ENCODE peak calls at places on chromosomes 11 and 22, in nine cellular contexts. Z is K562; N is epithelial cell of esophagus; S is CD4-positive, alpha-beta T cell; K is psoas muscle; P is A549; B is Calu3; T is right atrium auricular region; Q is H9. H is an unnamed sample.

GRCh38 chr11:15837901-15838489 is 518.4 kb downstream of the SOX6 start:
- DNase-seq in T (no peak), B (no peak), P (peak), Q (no peak), K (no peak), Z (no peak), N (no peak), S (no peak), H (no peak)

GRCh38 chr11:44774736-44775135 is 48.0 kb downstream of the TSPAN18 start:
- DNase-seq in T (no peak), P (no peak), N (no peak), S (no peak), B (no peak), Q (no peak), K (no peak), Z (no peak), H (no peak)

GRCh38 chr22:29691636-29692326 is 28.0 kb upstream of the CABP7 start:
- DNase-seq in B (no peak), Z (no peak), P (no peak), T (no peak), S (no peak), Q (peak), K (no peak), N (no peak), H (no peak)

GRCh38 chr11:63530021-63530420 is 6.6 kb upstream of the PLAAT4 start:
- DNase-seq in T (no peak), Z (no peak), N (no peak), B (no peak), S (no peak), K (no peak), Q (peak), P (no peak), H (no peak)

GRCh38 chr11:117921456-117921855 is 7.7 kb downstream of the TMPRSS13 start:
- DNase-seq in B (no peak), P (no peak), K (no peak), Z (no peak), T (no peak), Q (no peak), N (no peak), S (no peak), H (no peak)

GRCh38 chr11:68010058-68011041 is at the start of gene ALDH3B1:
- DNase-seq in Q (peak), K (peak), P (peak), S (no peak), B (peak), N (peak), Z (peak), T (peak), H (peak)

GRCh38 chr22:49994361-49995058 is 18.1 kb downstream of the IL17REL start:
- DNase-seq in K (no peak), B (no peak), P (no peak), N (no peak), Z (no peak), Q (no peak), T (no peak), S (no peak), H (peak)

GRCh38 chr11:87043894-87044293 is 6.2 kb downstream of the TMEM135 start:
- DNase-seq in B (no peak), Z (no peak), S (no peak), T (no peak), N (no peak), K (no peak), Q (no peak), P (no peak), H (no peak)

GRCh38 chr22:43477151-43477725 is 65.4 kb downstream of the MPPED1 start:
- DNase-seq in P (no peak), B (no peak), T (no peak), S (no peak), Z (no peak), N (no peak), K (no peak), Q (no peak), H (no peak)

GRCh38 chr11:115670538-115671200 is 166.5 kb upstream of the CADM1 start:
- DNase-seq in S (no peak), Z (no peak), B (no peak), T (no peak), Q (no peak), P (no peak), N (no peak), K (no peak), H (no peak)

GRCh38 chr11:116895053-116895757 is 57.8 kb upstream of the APOA1 start:
- DNase-seq in T (no peak), Q (peak), B (no peak), S (no peak), K (no peak), N (peak), Z (peak), P (peak), H (no peak)

GRCh38 chr11:132099692-132100091 is 729.3 kb downstream of the NTM start:
- DNase-seq in Z (peak), S (no peak), K (no peak), N (peak), Q (peak), T (no peak), B (no peak), P (no peak), H (no peak)
- TF ChIP-seq CTCF in Z (no peak), S (no peak), K (no peak), N (peak), Q (peak), T (peak), B (no peak), P (no peak), H (peak)

DNA sequence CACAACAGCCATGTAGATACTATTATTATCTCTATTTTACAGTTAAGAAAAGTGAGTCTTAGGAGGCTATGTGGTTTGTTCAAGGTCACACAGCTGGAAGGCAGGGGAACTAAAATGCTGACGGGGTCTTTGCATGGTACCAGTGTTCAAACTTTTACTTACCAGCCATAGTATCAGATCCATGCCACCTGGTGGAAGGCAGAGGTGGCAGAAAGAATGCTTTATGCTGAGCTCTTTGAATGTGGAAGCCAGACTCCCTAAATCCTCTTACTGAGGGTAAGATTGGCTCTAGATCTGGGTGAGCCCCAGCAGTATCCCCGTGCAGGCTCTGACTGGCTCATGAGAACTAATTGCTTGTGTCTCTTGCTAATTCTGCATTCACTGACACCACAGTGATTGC is 54.3 kb upstream of the NAV2 start:
- DNase-seq in K (no peak), B (no peak), T (no peak), P (peak), Z (no peak), N (no peak), Q (no peak), S (no peak), H (no peak)
- TF ChIP-seq CTCF in K (no peak), B (no peak), T (no peak), P (no peak), Z (no peak), N (peak), Q (peak), S (no peak), H (peak)

GRCh38 chr11:70126494-70126893 is 48.4 kb downstream of the ANO1 start:
- DNase-seq in B (no peak), T (no peak), S (no peak), Z (no peak), N (peak), K (no peak), P (no peak), Q (no peak), H (no peak)

GRCh38 chr11:70130636-70131035 is 52.5 kb downstream of the ANO1 start:
- DNase-seq in S (no peak), B (no peak), T (no peak), Q (no peak), N (no peak), Z (no peak), P (no peak), K (no peak), H (no peak)

GRCh38 chr11:70127653-70128434 is 49.7 kb downstream of the ANO1 start:
- DNase-seq in T (no peak), K (no peak), Z (no peak), Q (no peak), P (no peak), N (no peak), B (no peak), S (no peak), H (no peak)

GRCh38 chr11:70129051-70129592 is 51.0 kb downstream of the ANO1 start:
- DNase-seq in K (no peak), B (no peak), Q (no peak), Z (no peak), S (no peak), P (no peak), T (no peak), N (no peak), H (no peak)

GRCh38 chr11:70128435-70128906 is 50.4 kb downstream of the ANO1 start:
- DNase-seq in T (no peak), Z (no peak), K (no peak), S (no peak), P (peak), Q (peak), N (peak), B (peak), H (no peak)
- TF ChIP-seq CTCF in T (no peak), Z (no peak), K (no peak), S (no peak), P (no peak), Q (peak), N (no peak), B (no peak), H (peak)

DNA sequence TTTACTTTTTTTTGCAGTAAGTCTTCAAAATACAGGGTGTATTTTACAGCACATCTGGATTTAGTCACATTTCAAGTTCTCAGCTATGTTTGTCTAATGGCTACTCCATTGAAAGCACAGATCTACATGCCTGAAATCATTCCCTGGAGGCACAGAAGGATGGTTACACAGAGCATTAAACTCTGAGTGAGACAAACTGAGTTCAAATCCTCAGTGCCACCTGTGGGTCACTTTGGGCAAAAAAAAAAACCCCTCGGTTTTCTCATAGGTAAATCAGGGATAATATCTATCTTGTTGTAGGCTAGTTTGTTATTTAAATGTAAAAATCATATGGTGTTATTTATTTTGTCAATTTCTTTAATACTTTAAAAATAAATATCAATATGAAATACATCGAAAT is 7.7 kb downstream of the ANKRD49 start:
- DNase-seq in K (no peak), Z (no peak), N (no peak), S (no peak), Q (no peak), P (no peak), T (no peak), B (no peak), H (no peak)
- TF ChIP-seq CTCF in K (no peak), Z (no peak), N (no peak), S (no peak), Q (peak), P (no peak), T (no peak), B (no peak), H (no peak)

GRCh38 chr11:123033895-123034294 is 28.0 kb downstream of the HSPA8 start:
- DNase-seq in N (peak), Z (no peak), K (no peak), S (no peak), T (no peak), P (no peak), Q (peak), B (no peak), H (no peak)
- TF ChIP-seq CTCF in N (peak), Z (no peak), K (no peak), S (peak), T (peak), P (no peak), Q (peak), B (no peak), H (no peak)

GRCh38 chr22:48799227-48799970 is 1028.3 kb downstream of the BRD1 start:
- DNase-seq in K (no peak), S (no peak), Q (no peak), N (no peak), B (no peak), T (no peak), P (no peak), Z (no peak), H (peak)
- TF ChIP-seq CTCF in K (no peak), S (no peak), Q (no peak), N (no peak), B (no peak), T (no peak), P (no peak), Z (no peak), H (no peak)